ENCODE peak calls at places on chromosomes 3 and 15, in eight cellular contexts. E is activated CD4-positive, alpha-beta T cell treated with anti-CD3 and anti-CD28 coated beads, Interleukin-2, amount 50 U/mL, for 24 hours; R is T-cell; D is retina; G is globus pallidus; N is SK-MEL-5; P is DMS 273 treated with DMSO at 0.1 percent for 48 hours; S is B cell. M is an unnamed sample.

GRCh38 chr3:185188816-185189215 is 36.0 kb upstream of the C3orf70 start:
- DNase-seq in E (no peak), R (no peak), D (no peak), G (no peak), N (no peak), P (no peak), S (no peak), M (no peak)

GRCh38 chr3:139202226-139202958 is 141.4 kb upstream of the MRPS22 start:
- DNase-seq in E (no peak), R (no peak), D (peak; percentile 15), G (peak; percentile 54), N (peak; percentile 58), P (peak; percentile 62), S (no peak), M (peak; percentile 80)

GRCh38 chr15:30924353-30924752 is 20.6 kb downstream of the FAN1 start:
- DNase-seq in E (no peak), R (no peak), D (no peak), G (no peak), N (no peak), P (no peak), S (no peak), M (no peak)

GRCh38 chr3:129238945-129239705 is 10.3 kb upstream of the COPG1 start:
- DNase-seq in E (no peak), R (no peak), D (no peak), G (no peak), N (no peak), P (no peak), S (peak; percentile 21), M (peak; percentile 75)

GRCh38 chr3:170712336-170712735 is 126.5 kb upstream of the SLC7A14 start:
- DNase-seq in E (no peak), R (no peak), D (no peak), G (no peak), N (no peak), P (no peak), S (no peak), M (no peak)

GRCh38 chr3:39990532-39990931 is 181.1 kb downstream of the MYRIP start:
- DNase-seq in E (peak; percentile 1), R (no peak), D (no peak), G (no peak), N (peak; percentile 88), P (no peak), S (peak; percentile 13), M (peak; percentile 76)

GRCh38 chr15:33190539-33190938 is 4.0 kb downstream of the FMN1 start:
- DNase-seq in E (no peak), R (no peak), D (no peak), G (no peak), N (no peak), P (no peak), S (no peak), M (no peak)

GRCh38 chr3:32596926-32597369 is 26.3 kb upstream of the DYNC1LI1 start:
- DNase-seq in E (no peak), R (no peak), D (no peak), G (no peak), N (no peak), P (peak; percentile 6), S (no peak), M (peak; percentile 50)

GRCh38 chr3:32934150-32934742 is 17.2 kb upstream of the CCR4 start:
- DNase-seq in E (no peak), R (no peak), D (peak; percentile 39), G (no peak), N (peak; percentile 53), P (no peak), S (peak; percentile 42), M (no peak)